ENCODE peak calls at places on chromosomes 2 and 18, in eight cellular contexts. Z, K, C, D, X, Q, T and V are unnamed samples.

GRCh38 chr2:15715596-15715995 is 123.9 kb downstream of the DDX1 start:
- DNase-seq in Z (no peak), K (no peak), C (no peak), D (no peak), X (no peak), Q (no peak), T (no peak), V (no peak)

GRCh38 chr2:16392647-16393482 is 272.8 kb downstream of the CYRIA start:
- DNase-seq in Z (no peak), K (no peak), C (no peak), D (peak), X (no peak), Q (no peak), T (no peak), V (no peak)

GRCh38 chr18:23099621-23100020 is 35.7 kb upstream of the CABLES1 start:
- DNase-seq in Z (peak), K (no peak), C (no peak), D (no peak), X (no peak), Q (no peak), T (no peak), V (no peak)

GRCh38 chr2:240782221-240782885 is 37.7 kb downstream of the KIF1A start:
- DNase-seq in Z (no peak), K (no peak), C (no peak), D (no peak), X (no peak), Q (peak), T (no peak), V (no peak)

GRCh38 chr2:197427986-197428385 is 6.8 kb downstream of the SF3B1 start:
- DNase-seq in Z (no peak), K (no peak), C (no peak), D (no peak), X (no peak), Q (no peak), T (no peak), V (no peak)

GRCh38 chr2:38116762-38117161 is 40.8 kb upstream of the CYP1B1 start:
- DNase-seq in Z (no peak), K (no peak), C (no peak), D (no peak), X (no peak), Q (peak), T (no peak), V (no peak)

GRCh38 chr18:75472391-75472790 is 44.9 kb upstream of the SMIM21 start:
- DNase-seq in Z (no peak), K (no peak), C (no peak), D (no peak), X (no peak), Q (no peak), T (no peak), V (no peak)

GRCh38 chr18:42861259-42861658 is 254.2 kb downstream of the RIT2 start:
- DNase-seq in Z (no peak), K (no peak), C (no peak), D (no peak), X (no peak), Q (no peak), T (no peak), V (no peak)

GRCh38 chr18:58856881-58857280 is 7.8 kb upstream of the ZNF532 start:
- DNase-seq in Z (no peak), K (no peak), C (no peak), D (no peak), X (no peak), Q (peak), T (no peak), V (no peak)

GRCh38 chr2:127906206-127906926 is 20.6 kb upstream of the AMMECR1L start:
- DNase-seq in Z (no peak), K (peak), C (no peak), D (no peak), X (no peak), Q (peak), T (no peak), V (no peak)

GRCh38 chr2:229910832-229911412 is 10.9 kb downstream of the TRIP12 start:
- DNase-seq in Z (peak), K (peak), C (no peak), D (no peak), X (no peak), Q (no peak), T (peak), V (peak)

GRCh38 chr2:60675309-60675708 is 80.8 kb upstream of the PAPOLG start:
- DNase-seq in Z (no peak), K (no peak), C (no peak), D (no peak), X (no peak), Q (no peak), T (no peak), V (no peak)

GRCh38 chr2:218022131-218022850 is 19.5 kb upstream of the TNS1 start:
- DNase-seq in Z (no peak), K (no peak), C (no peak), D (no peak), X (no peak), Q (no peak), T (peak), V (no peak)